ENCODE peak calls at places on chromosomes 7 and 10, in nine cellular contexts. I is ovary, K is K562, P is sigmoid colon, B is heart left ventricle, T is spleen, Z is transverse colon, J is suprapubic skin, X is IMR-90. M is an unnamed sample.

GRCh38 chr7:155800301-155800700 is 12.0 kb downstream of the SHH start:
- DNase-seq in Z (no peak), K (no peak), P (no peak), B (peak; percentile 9), T (no peak), X (no peak), J (no peak), I (no peak), M (no peak)

GRCh38 chr7:72017756-72018155 is 394.4 kb downstream of the CALN1 start:
- DNase-seq in B (no peak), J (no peak), Z (no peak), I (no peak), K (no peak), P (no peak), X (no peak), T (no peak), M (no peak)

GRCh38 chr10:50527438-50528043 is 96.2 kb downstream of the SGMS1 start:
- DNase-seq in K (peak; percentile 71), Z (no peak), B (no peak), T (no peak), X (no peak), P (no peak), I (no peak), J (no peak), M (no peak)

GRCh38 chr10:16360001-16360400 is 76.8 kb upstream of the PTER start:
- DNase-seq in T (no peak), B (no peak), K (no peak), P (no peak), I (no peak), X (no peak), J (no peak), Z (no peak), M (no peak)

GRCh38 chr7:66824041-66824440 is 83.5 kb downstream of the RABGEF1 start:
- DNase-seq in Z (no peak), P (peak; percentile 54), I (no peak), B (no peak), T (peak; percentile 37), X (no peak), K (no peak), J (no peak), M (no peak)

GRCh38 chr7:26627871-26628270 is 236.5 kb downstream of the SKAP2 start:
- DNase-seq in K (no peak), B (peak; percentile 46), X (no peak), Z (no peak), J (no peak), T (no peak), P (no peak), I (no peak), M (no peak)

GRCh38 chr10:51789903-51790302 is 90.5 kb upstream of the CSTF2T start:
- DNase-seq in I (no peak), J (no peak), X (no peak), K (no peak), P (no peak), T (no peak), Z (no peak), B (no peak), M (no peak)

GRCh38 chr10:129864601-129865126 is 99.4 kb downstream of the EBF3 start:
- DNase-seq in X (peak; percentile 2), K (no peak), P (peak; percentile 53), Z (no peak), B (no peak), I (no peak), T (no peak), J (no peak), M (no peak)

GRCh38 chr7:151539055-151539714 is 19.5 kb upstream of the RHEB start:
- DNase-seq in I (no peak), Z (no peak), X (peak; percentile 16), J (no peak), B (peak; percentile 45), T (no peak), P (no peak), K (no peak), M (no peak)

GRCh38 chr7:73746378-73746777 is 7.8 kb upstream of the ABHD11 start:
- DNase-seq in Z (no peak), J (no peak), I (no peak), P (no peak), K (no peak), X (no peak), T (no peak), B (peak; percentile 16), M (no peak)

GRCh38 chr7:73963252-73963822 is 64.6 kb upstream of the ELN start:
- DNase-seq in J (no peak), X (no peak), K (no peak), T (no peak), I (no peak), P (no peak), Z (no peak), B (no peak), M (no peak)

GRCh38 chr10:16788125-16788524 is 29.1 kb downstream of the RSU1 start:
- DNase-seq in I (no peak), P (no peak), Z (no peak), T (no peak), J (no peak), K (no peak), X (no peak), B (no peak), M (no peak)

GRCh38 chr7:90593205-90593604 is 2.9 kb upstream of the CDK14 start:
- DNase-seq in T (no peak), J (no peak), K (no peak), I (no peak), B (no peak), X (no peak), Z (no peak), P (no peak), M (no peak)

GRCh38 chr7:100247152-100247757 is 27.5 kb downstream of the PVRIG start:
- DNase-seq in P (no peak), I (no peak), Z (no peak), T (no peak), B (no peak), J (no peak), X (peak; percentile 86), K (peak; percentile 77), M (no peak)

GRCh38 chr7:158432369-158433270 is 155.0 kb downstream of the PTPRN2 start:
- DNase-seq in B (no peak), J (no peak), X (no peak), T (peak; percentile 56), Z (peak; percentile 82), K (no peak), P (peak; percentile 86), I (no peak), M (peak; percentile 71)

GRCh38 chr10:26697163-26697921 is at the start of gene PDSS1:
- DNase-seq in Z (peak; percentile 81), X (peak; percentile 50), B (peak; percentile 84), K (peak; percentile 84), P (peak; percentile 84), J (peak; percentile 90), T (peak; percentile 94), I (peak; percentile 48), M (peak; percentile 89)
- TF ChIP-seq POLR2A in Z (peak; percentile 74), X (no peak), B (peak; percentile 71), K (peak; percentile 90), P (no peak), J (no peak), T (no peak), I (no peak), M (peak; percentile 40)

GRCh38 chr10:101053516-101053915 is 8.3 kb upstream of the KAZALD1 start:
- DNase-seq in J (no peak), X (peak; percentile 74), P (no peak), Z (no peak), B (no peak), I (no peak), T (no peak), K (no peak), M (no peak)
- H3K27me3 ChIP-seq in J (peaks cover 25% of the 10 kb centered on the region), X (peaks cover 15% of the 10 kb centered on the region), P (peaks cover 47% of the 10 kb centered on the region), Z (peaks cover 30% of the 10 kb centered on the region), B (peaks cover 25% of the 10 kb centered on the region), I (no peaks in the 10 kb centered on the region), T (peaks cover 31% of the 10 kb centered on the region), K (no peaks in the 10 kb centered on the region), M (peaks cover 9% of the 10 kb centered on the region)

DNA sequence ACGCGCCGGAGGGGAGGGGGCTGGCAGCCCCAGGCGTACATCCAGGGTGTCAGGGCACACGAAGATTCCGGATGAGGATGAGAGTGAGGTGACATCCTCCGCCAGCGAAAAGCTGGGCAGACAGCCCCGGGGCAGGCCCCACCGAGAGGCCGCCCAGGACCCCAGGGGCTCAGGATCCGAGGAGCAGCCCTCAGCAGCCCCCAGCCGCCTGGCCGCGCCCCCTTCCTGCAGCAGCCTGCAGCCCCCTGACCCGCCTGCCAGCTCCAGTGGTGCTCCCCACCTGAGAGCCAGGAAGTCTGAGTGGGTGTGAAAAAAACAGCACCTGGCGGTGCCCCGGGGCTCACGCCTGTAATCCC is 3.2 kb downstream of the GJD4 start:
- DNase-seq in P (no peak), Z (no peak), K (no peak), X (no peak), J (no peak), I (no peak), B (no peak), T (no peak), M (no peak)
- H3K4me1 ChIP-seq in P (peaks cover 11% of the 10 kb centered on the region), Z (peaks cover 11% of the 10 kb centered on the region), K (peaks cover 4% of the 10 kb centered on the region), X (peaks cover 7% of the 10 kb centered on the region), J (peaks cover 16% of the 10 kb centered on the region), I (no peaks in the 10 kb centered on the region), B (no peaks in the 10 kb centered on the region), T (peaks cover 11% of the 10 kb centered on the region), M (no peaks in the 10 kb centered on the region)

GRCh38 chr10:92290837-92291609 is at the start of the genes CPEB3 and MARCHF5:
- DNase-seq in T (peak; percentile 100), Z (peak; percentile 97), B (peak; percentile 98), P (peak; percentile 98), K (peak; percentile 94), J (peak; percentile 97), X (peak; percentile 94), I (peak; percentile 96), M (peak; percentile 98)
- TF ChIP-seq POLR2A in T (no peak), Z (peak; percentile 76), B (peak; percentile 79), P (peak; percentile 66), K (peak; percentile 72), J (no peak), X (peak; percentile 70), I (peak; percentile 90), M (peak; percentile 80)

GRCh38 chr10:101091546-101092290 is 29.9 kb downstream of the KAZALD1 start:
- DNase-seq in B (no peak), J (no peak), P (no peak), T (no peak), X (no peak), Z (no peak), K (no peak), I (no peak), M (no peak)
- H3K27me3 ChIP-seq in B (peaks cover 71% of the 10 kb centered on the region), J (peaks cover 94% of the 10 kb centered on the region), P (peaks cover 98% of the 10 kb centered on the region), T (peaks cover 70% of the 10 kb centered on the region), X (peaks cover 79% of the 10 kb centered on the region), Z (peaks cover 87% of the 10 kb centered on the region), K (peaks cover 59% of the 10 kb centered on the region), I (no peaks in the 10 kb centered on the region), M (peaks cover 12% of the 10 kb centered on the region)